ENCODE peak calls at places on chromosome 7, in seven cellular contexts. One of them, this sample, is unnamed.

GRCh38 chr7:80277434-80278427 is 143.1 kb downstream of the GNAI1 start:
- DNase-seq in CD4-positive, CD25-positive, alpha-beta regulatory T cell: no peak
- DNase-seq in suprapubic skin: no peak
- DNase-seq in transverse colon: no peak
- DNase-seq in OCI-LY7: no peak
- DNase-seq in small intestine: peak
- DNase-seq in psoas muscle: no peak
- DNase-seq in this sample: no peak

GRCh38 chr7:21261627-21262564 is 166.0 kb upstream of the SP4 start:
- DNase-seq in transverse colon: peak
- DNase-seq in CD4-positive, CD25-positive, alpha-beta regulatory T cell: peak
- DNase-seq in psoas muscle: peak
- DNase-seq in OCI-LY7: peak
- DNase-seq in suprapubic skin: no peak
- DNase-seq in small intestine: peak
- DNase-seq in this sample: no peak

GRCh38 chr7:20793258-20793657 is 6.6 kb upstream of the SP8 start:
- DNase-seq in OCI-LY7: no peak
- DNase-seq in suprapubic skin: no peak
- DNase-seq in CD4-positive, CD25-positive, alpha-beta regulatory T cell: no peak
- DNase-seq in transverse colon: no peak
- DNase-seq in small intestine: no peak
- DNase-seq in psoas muscle: no peak
- DNase-seq in this sample: no peak

GRCh38 chr7:90771281-90771680 is 175.2 kb downstream of the CDK14 start:
- DNase-seq in small intestine: no peak
- DNase-seq in suprapubic skin: no peak
- DNase-seq in CD4-positive, CD25-positive, alpha-beta regulatory T cell: no peak
- DNase-seq in psoas muscle: no peak
- DNase-seq in OCI-LY7: no peak
- DNase-seq in transverse colon: no peak
- DNase-seq in this sample: no peak

GRCh38 chr7:13641699-13642098 is 347.8 kb downstream of the ETV1 start:
- DNase-seq in transverse colon: no peak
- DNase-seq in small intestine: peak
- DNase-seq in OCI-LY7: no peak
- DNase-seq in suprapubic skin: no peak
- DNase-seq in psoas muscle: no peak
- DNase-seq in CD4-positive, CD25-positive, alpha-beta regulatory T cell: no peak
- DNase-seq in this sample: no peak

GRCh38 chr7:118846977-118847376 is 622.5 kb downstream of the ANKRD7 start:
- DNase-seq in suprapubic skin: no peak
- DNase-seq in small intestine: no peak
- DNase-seq in transverse colon: no peak
- DNase-seq in CD4-positive, CD25-positive, alpha-beta regulatory T cell: no peak
- DNase-seq in OCI-LY7: no peak
- DNase-seq in psoas muscle: no peak
- DNase-seq in this sample: no peak

GRCh38 chr7:93949468-93949867 is 27.9 kb downstream of the GNG11 start:
- DNase-seq in suprapubic skin: no peak
- DNase-seq in OCI-LY7: no peak
- DNase-seq in CD4-positive, CD25-positive, alpha-beta regulatory T cell: no peak
- DNase-seq in psoas muscle: no peak
- DNase-seq in transverse colon: no peak
- DNase-seq in small intestine: no peak
- DNase-seq in this sample: no peak

GRCh38 chr7:80018941-80019808 is 115.5 kb upstream of the GNAI1 start:
- DNase-seq in psoas muscle: peak
- DNase-seq in OCI-LY7: peak
- DNase-seq in transverse colon: peak
- DNase-seq in small intestine: peak
- DNase-seq in suprapubic skin: no peak
- DNase-seq in CD4-positive, CD25-positive, alpha-beta regulatory T cell: peak
- DNase-seq in this sample: no peak

GRCh38 chr7:18680576-18680975 is 185.0 kb downstream of the HDAC9 start:
- DNase-seq in transverse colon: no peak
- DNase-seq in CD4-positive, CD25-positive, alpha-beta regulatory T cell: no peak
- DNase-seq in psoas muscle: no peak
- DNase-seq in suprapubic skin: no peak
- DNase-seq in OCI-LY7: no peak
- DNase-seq in small intestine: no peak
- DNase-seq in this sample: no peak

DNA sequence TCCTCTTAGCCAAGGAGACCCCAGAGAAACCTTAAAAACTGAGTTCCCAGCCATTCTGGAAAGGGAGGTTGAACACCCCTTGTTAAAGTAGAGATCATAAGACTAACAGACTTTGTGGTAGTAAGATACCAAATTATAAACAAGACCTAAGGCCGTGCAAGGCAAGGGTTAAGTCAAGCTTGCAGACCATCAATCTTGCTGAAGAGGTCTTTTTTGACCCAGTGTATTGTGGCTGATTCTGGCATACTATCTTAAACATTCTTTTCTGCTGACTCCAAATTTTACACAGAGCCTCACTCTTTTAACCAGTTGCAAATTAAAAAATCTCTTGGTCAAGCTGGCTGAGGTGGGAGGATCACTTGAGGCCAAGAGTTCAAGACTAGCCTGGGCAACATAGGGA is 1.2 kb upstream of the TBRG4 start:
- DNase-seq in CD4-positive, CD25-positive, alpha-beta regulatory T cell: no peak
- DNase-seq in transverse colon: no peak
- DNase-seq in OCI-LY7: no peak
- DNase-seq in small intestine: no peak
- DNase-seq in psoas muscle: no peak
- DNase-seq in suprapubic skin: no peak
- DNase-seq in this sample: no peak
- H3K4me3 ChIP-seq in CD4-positive, CD25-positive, alpha-beta regulatory T cell: no peak
- H3K4me3 ChIP-seq in transverse colon: peak
- H3K4me3 ChIP-seq in OCI-LY7: peak
- H3K4me3 ChIP-seq in small intestine: no peak
- H3K4me3 ChIP-seq in psoas muscle: peak
- H3K4me3 ChIP-seq in suprapubic skin: no peak
- H3K4me3 ChIP-seq in this sample: no peak

GRCh38 chr7:102220929-102221850 is 65.5 kb upstream of the SH2B2 start:
- DNase-seq in transverse colon: no peak
- DNase-seq in psoas muscle: no peak
- DNase-seq in small intestine: no peak
- DNase-seq in CD4-positive, CD25-positive, alpha-beta regulatory T cell: no peak
- DNase-seq in OCI-LY7: no peak
- DNase-seq in suprapubic skin: no peak
- DNase-seq in this sample: no peak
- H3K27ac ChIP-seq in transverse colon: no peak
- H3K27ac ChIP-seq in psoas muscle: no peak
- H3K27ac ChIP-seq in small intestine: no peak
- H3K27ac ChIP-seq in CD4-positive, CD25-positive, alpha-beta regulatory T cell: no peak
- H3K27ac ChIP-seq in OCI-LY7: no peak
- H3K27ac ChIP-seq in suprapubic skin: no peak
- H3K27ac ChIP-seq in this sample: no peak

GRCh38 chr7:134520130-134520529 is 7.2 kb upstream of the AKR1B10 start:
- DNase-seq in small intestine: no peak
- DNase-seq in transverse colon: no peak
- DNase-seq in suprapubic skin: no peak
- DNase-seq in OCI-LY7: no peak
- DNase-seq in CD4-positive, CD25-positive, alpha-beta regulatory T cell: no peak
- DNase-seq in psoas muscle: no peak
- DNase-seq in this sample: no peak
- H3K4me3 ChIP-seq in small intestine: no peak
- H3K4me3 ChIP-seq in transverse colon: no peak
- H3K4me3 ChIP-seq in suprapubic skin: no peak
- H3K4me3 ChIP-seq in OCI-LY7: no peak
- H3K4me3 ChIP-seq in CD4-positive, CD25-positive, alpha-beta regulatory T cell: no peak
- H3K4me3 ChIP-seq in psoas muscle: no peak
- H3K4me3 ChIP-seq in this sample: no peak

GRCh38 chr7:149666360-149666905 is 107.0 kb downstream of the ZNF467 start:
- DNase-seq in small intestine: no peak
- DNase-seq in CD4-positive, CD25-positive, alpha-beta regulatory T cell: no peak
- DNase-seq in psoas muscle: no peak
- DNase-seq in transverse colon: no peak
- DNase-seq in OCI-LY7: no peak
- DNase-seq in suprapubic skin: no peak
- DNase-seq in this sample: no peak
- H3K27ac ChIP-seq in small intestine: no peak
- H3K27ac ChIP-seq in CD4-positive, CD25-positive, alpha-beta regulatory T cell: no peak
- H3K27ac ChIP-seq in psoas muscle: no peak
- H3K27ac ChIP-seq in transverse colon: no peak
- H3K27ac ChIP-seq in OCI-LY7: no peak
- H3K27ac ChIP-seq in suprapubic skin: no peak
- H3K27ac ChIP-seq in this sample: no peak

This sample was measured in dorsolateral prefrontal cortex.